ENCODE peak calls at places on chromosomes 7 and 10, in nine cellular contexts. S is progenitor cell of endocrine pancreas; Z is mesothelial cell of epicardium; A is Calu3; L is prostate gland; M is NCI-H1092; Y is GM10248; F is HuH-7.5; X is CD8-positive, alpha-beta memory T cell. U is an unnamed sample.

GRCh38 chr10:130905921-130906320 is 405.6 kb downstream of the TCERG1L start:
- DNase-seq in M (no peak), Y (no peak), S (no peak), L (no peak), Z (no peak), X (no peak), A (no peak), F (no peak), U (no peak)

GRCh38 chr10:91887075-91887899 is 22.0 kb downstream of the FGFBP3 start:
- DNase-seq in X (no peak), A (peak), Z (peak), F (peak), Y (peak), M (no peak), S (peak), L (no peak), U (peak)

GRCh38 chr10:7667262-7668141 is 736 bp upstream of the ITIH5 start:
- DNase-seq in Y (peak), F (no peak), A (no peak), X (no peak), S (peak), Z (peak), M (no peak), L (no peak), U (no peak)

GRCh38 chr7:73487486-73487885 is 34.6 kb downstream of the BAZ1B start:
- DNase-seq in Y (no peak), A (no peak), M (no peak), F (no peak), Z (no peak), S (no peak), X (no peak), L (no peak), U (peak)

GRCh38 chr10:103295391-103296044 is 18.6 kb downstream of the INA start:
- DNase-seq in L (no peak), M (no peak), A (no peak), Z (no peak), F (no peak), Y (no peak), S (no peak), X (no peak), U (peak)

GRCh38 chr7:105531797-105532671 is at the start of gene RINT1:
- DNase-seq in A (peak), S (peak), Z (peak), X (peak), L (peak), F (peak), M (peak), Y (peak), U (peak)

GRCh38 chr10:86100581-86101061 is 266.0 kb downstream of the GRID1 start:
- DNase-seq in L (no peak), S (no peak), A (peak), X (no peak), Y (peak), M (no peak), Z (no peak), F (peak), U (no peak)

GRCh38 chr10:86346169-86346793 is 20.3 kb downstream of the GRID1 start:
- DNase-seq in S (no peak), F (no peak), Z (no peak), M (no peak), A (no peak), L (no peak), Y (no peak), X (no peak), U (no peak)

GRCh38 chr10:6211341-6212265 is 8.9 kb downstream of the PFKFB3 start:
- DNase-seq in Y (no peak), M (no peak), F (no peak), S (no peak), X (no peak), L (no peak), A (no peak), Z (no peak), U (no peak)